ENCODE peak calls at places on chromosome 17, in six cellular contexts. U is tibial nerve, Y is Caco-2, J is H9, S is A549, G is ascending aorta. I is an unnamed sample.

GRCh38 chr17:1197781-1198490 is 18.2 kb upstream of the ABR start:
- DNase-seq in U (peak; percentile 61), Y (no peak), J (no peak), S (no peak), G (peak; percentile 81), I (peak; percentile 88)

GRCh38 chr17:76104140-76104895 is 731 bp upstream of the EXOC7 start:
- DNase-seq in U (no peak), Y (no peak), J (no peak), S (no peak), G (no peak), I (no peak)

GRCh38 chr17:17416400-17417360 is 60.1 kb upstream of the MED9 start:
- DNase-seq in U (no peak), Y (no peak), J (no peak), S (peak; percentile 41), G (no peak), I (no peak)

GRCh38 chr17:50976951-50977472 is 110.9 kb upstream of the TOB1 start:
- DNase-seq in U (no peak), Y (no peak), J (no peak), S (no peak), G (no peak), I (no peak)

GRCh38 chr17:13594310-13594709 is 7.4 kb downstream of the HS3ST3A1 start:
- DNase-seq in U (no peak), Y (no peak), J (no peak), S (no peak), G (no peak), I (no peak)

GRCh38 chr17:18257268-18257681 is 1.3 kb downstream of the FLII start:
- DNase-seq in U (no peak), Y (no peak), J (peak; percentile 80), S (no peak), G (no peak), I (no peak)

GRCh38 chr17:1227917-1228751 is 42.1 kb upstream of the BHLHA9 start:
- DNase-seq in U (no peak), Y (no peak), J (peak; percentile 58), S (no peak), G (no peak), I (peak; percentile 71)

GRCh38 chr17:78665952-78666920 is 89.0 kb upstream of the DNAH17 start:
- DNase-seq in U (no peak), Y (peak; percentile 66), J (no peak), S (no peak), G (no peak), I (no peak)

GRCh38 chr17:78617371-78618061 is 40.3 kb upstream of the DNAH17 start:
- DNase-seq in U (no peak), Y (no peak), J (no peak), S (no peak), G (no peak), I (no peak)

GRCh38 chr17:50462446-50462845 is 6.2 kb downstream of the CHAD start:
- DNase-seq in U (no peak), Y (no peak), J (no peak), S (no peak), G (no peak), I (no peak)

GRCh38 chr17:31112001-31112661 is 17.4 kb downstream of the NF1 start:
- DNase-seq in U (no peak), Y (no peak), J (no peak), S (no peak), G (no peak), I (no peak)

GRCh38 chr17:58277107-58277506 is 3.6 kb downstream of the MPO start:
- DNase-seq in U (no peak), Y (no peak), J (no peak), S (no peak), G (no peak), I (no peak)

GRCh38 chr17:45895969-45896793 is 1.8 kb downstream of the MAPT start:
- DNase-seq in U (no peak), Y (no peak), J (no peak), S (no peak), G (no peak), I (no peak)

GRCh38 chr17:35664685-35665084 is 66.8 kb upstream of the RASL10B start:
- DNase-seq in U (no peak), Y (no peak), J (no peak), S (no peak), G (no peak), I (no peak)

GRCh38 chr17:76569607-76570279 is 15.9 kb downstream of the ST6GALNAC2 start:
- DNase-seq in U (peak; percentile 67), Y (no peak), J (peak; percentile 49), S (no peak), G (no peak), I (no peak)

GRCh38 chr17:73713136-73713535 is 68.9 kb upstream of the SDK2 start:
- DNase-seq in U (no peak), Y (no peak), J (peak; percentile 62), S (no peak), G (no peak), I (no peak)

GRCh38 chr17:71117461-71117860 is 948.1 kb downstream of the KCNJ2 start:
- DNase-seq in U (no peak), Y (no peak), J (no peak), S (no peak), G (no peak), I (no peak)

GRCh38 chr17:81368623-81369022 is 26.6 kb upstream of the BAHCC1 start:
- DNase-seq in U (no peak), Y (no peak), J (no peak), S (no peak), G (no peak), I (no peak)

GRCh38 chr17:80596760-80597608 is 52.3 kb downstream of the RPTOR start:
- DNase-seq in U (no peak), Y (no peak), J (no peak), S (no peak), G (no peak), I (no peak)

GRCh38 chr17:44914698-44915271 is 515 bp downstream of the GFAP start:
- DNase-seq in U (no peak), Y (no peak), J (peak; percentile 38), S (no peak), G (no peak), I (peak; percentile 10)

GRCh38 chr17:45132569-45133463 is 501 bp upstream of the PLCD3 start:
- DNase-seq in U (peak; percentile 74), Y (peak; percentile 89), J (peak; percentile 95), S (peak; percentile 98), G (no peak), I (peak; percentile 92)

GRCh38 chr17:50863221-50863843 is 2.8 kb downstream of the TOB1 start:
- DNase-seq in U (no peak), Y (peak; percentile 77), J (peak; percentile 75), S (no peak), G (no peak), I (peak; percentile 55)

GRCh38 chr17:73228748-73229236 is 32.9 kb downstream of the CPSF4L start:
- DNase-seq in U (peak; percentile 52), Y (no peak), J (no peak), S (peak; percentile 86), G (no peak), I (peak; percentile 86)

GRCh38 chr17:17414316-17414937 is 62.4 kb upstream of the MED9 start:
- DNase-seq in U (peak; percentile 59), Y (no peak), J (no peak), S (no peak), G (no peak), I (no peak)

GRCh38 chr17:80743181-80743771 is 198.6 kb downstream of the RPTOR start:
- DNase-seq in U (no peak), Y (no peak), J (no peak), S (no peak), G (no peak), I (no peak)

DNA sequence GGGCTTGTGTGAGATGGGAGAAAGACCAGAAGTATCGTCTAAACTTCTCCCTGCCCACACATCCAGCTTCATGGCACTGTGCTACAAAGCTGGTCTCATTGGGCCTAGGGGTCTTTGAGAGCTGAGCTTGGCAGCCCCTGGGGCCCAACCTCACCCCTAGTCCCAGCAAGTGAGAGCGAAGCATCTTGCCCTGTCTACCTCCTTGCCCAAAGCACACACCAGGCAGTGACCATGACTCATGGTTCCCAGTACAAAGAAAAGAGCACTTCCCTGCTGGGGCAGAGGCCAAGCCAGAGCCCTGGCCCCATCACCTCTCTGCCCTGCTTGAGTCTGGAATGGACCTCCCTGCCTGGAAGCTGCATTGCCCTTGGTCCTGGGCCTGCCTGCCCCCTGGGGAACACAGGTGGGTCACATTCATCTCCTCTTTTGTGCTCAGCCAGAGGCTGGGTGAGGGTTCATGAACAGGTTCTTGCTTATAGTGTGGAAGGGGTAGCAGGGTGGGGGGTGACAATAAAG is 1.2 kb downstream of the SLC16A5 start:
- DNase-seq in U (no peak), Y (no peak), J (peak; percentile 78), S (peak; percentile 77), G (no peak), I (no peak)
- H3K4me1 ChIP-seq in U (peaks cover 45% of the 10 kb centered on the region), Y (peaks cover 65% of the 10 kb centered on the region), J (peaks cover 7% of the 10 kb centered on the region), S (peaks cover 84% of the 10 kb centered on the region), G (peaks cover 3% of the 10 kb centered on the region), I (peaks cover 20% of the 10 kb centered on the region)

GRCh38 chr17:66290097-66290722 is 12.2 kb upstream of the PRKCA start:
- DNase-seq in U (no peak), Y (no peak), J (no peak), S (no peak), G (no peak), I (no peak)
- TF ChIP-seq CTCF in U (no peak), Y (peak; percentile 20), J (peak; percentile 54), S (peak; percentile 41), G (no peak), I (peak; percentile 21)

DNA sequence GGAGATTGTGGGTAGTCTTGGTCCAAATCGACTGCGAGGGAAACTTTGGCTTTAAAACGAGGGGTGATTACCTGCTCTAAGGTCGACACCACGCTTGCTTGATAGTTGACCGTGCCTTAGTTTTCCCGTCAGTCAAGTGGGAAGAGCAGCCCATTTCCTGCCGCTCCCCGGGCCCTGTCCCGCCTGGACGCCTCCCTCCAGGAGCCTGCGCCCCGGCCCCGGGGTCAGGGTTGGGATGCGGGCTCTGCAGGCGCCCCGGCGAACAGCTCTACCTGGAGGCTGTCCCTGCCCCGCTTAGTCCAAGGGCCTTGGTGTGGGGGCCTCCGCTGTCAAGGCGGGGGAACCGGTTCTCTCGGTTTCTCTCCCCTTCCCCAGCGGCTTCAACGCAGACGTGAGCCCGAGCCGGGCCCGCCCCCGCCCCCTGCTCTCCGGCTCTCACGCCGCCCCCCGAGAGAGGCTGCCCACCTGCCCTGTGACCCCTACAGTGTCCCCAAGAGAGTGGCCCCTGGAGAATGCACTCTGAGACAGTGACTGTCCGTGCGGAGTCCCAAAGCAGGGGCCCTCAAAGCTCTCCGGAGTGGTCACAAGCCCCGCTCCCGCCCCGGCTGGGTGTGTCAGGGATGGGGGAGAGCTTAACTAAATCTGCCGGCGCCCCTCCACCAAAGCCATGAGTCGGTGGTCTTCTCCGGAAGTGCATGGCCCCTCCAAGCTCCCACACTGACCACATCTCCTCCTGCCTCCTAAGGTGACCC is 117.4 kb upstream of the SMURF2 start:
- DNase-seq in U (no peak), Y (no peak), J (peak; percentile 69), S (no peak), G (no peak), I (no peak)
- H3K4me1 ChIP-seq in U (peaks cover 45% of the 10 kb centered on the region), Y (no peaks in the 10 kb centered on the region), J (no peaks in the 10 kb centered on the region), S (peaks cover 18% of the 10 kb centered on the region), G (peaks cover 19% of the 10 kb centered on the region), I (peaks cover 54% of the 10 kb centered on the region)

GRCh38 chr17:55302407-55302787 is 37.6 kb downstream of the HLF start:
- DNase-seq in U (no peak), Y (no peak), J (no peak), S (no peak), G (no peak), I (no peak)
- TF ChIP-seq CTCF in U (no peak), Y (no peak), J (no peak), S (no peak), G (no peak), I (no peak)

GRCh38 chr17:49216482-49216881 is 6.0 kb downstream of the ABI3 start:
- DNase-seq in U (no peak), Y (peak; percentile 33), J (no peak), S (no peak), G (no peak), I (no peak)
- H3K4me1 ChIP-seq in U (peaks cover 33% of the 10 kb centered on the region), Y (no peaks in the 10 kb centered on the region), J (peaks cover 2% of the 10 kb centered on the region), S (peaks cover 5% of the 10 kb centered on the region), G (no peaks in the 10 kb centered on the region), I (peaks cover 4% of the 10 kb centered on the region)

GRCh38 chr17:67063146-67063545 is 18.8 kb downstream of the CACNG1 start:
- DNase-seq in U (no peak), Y (no peak), J (peak; percentile 20), S (no peak), G (no peak), I (no peak)
- TF ChIP-seq CTCF in U (no peak), Y (no peak), J (no peak), S (no peak), G (no peak), I (no peak)